ENCODE peak calls at places on chromosomes 1 and 21, in five cellular contexts. Q is K562, O is H1, Z is GM12878, P is WTC11. B is an unnamed sample.

GRCh38 chr1:200240655-200241054 is 169.2 kb downstream of the ZNF281 start:
- DNase-seq in O (no peak), Q (no peak), P (no peak), Z (no peak), B (no peak)

GRCh38 chr1:28640766-28641165 is 2.1 kb downstream of the TAF12 start:
- DNase-seq in Q (no peak), O (no peak), Z (no peak), P (no peak), B (peak; percentile 50)

GRCh38 chr1:199010492-199010891 is 371.7 kb downstream of the PTPRC start:
- DNase-seq in P (no peak), Z (no peak), Q (no peak), O (no peak), B (no peak)

GRCh38 chr1:220045356-220046051 is 801 bp downstream of the EPRS1 start:
- DNase-seq in P (no peak), O (no peak), Q (peak; percentile 29), Z (no peak), B (peak; percentile 4)

GRCh38 chr1:115838805-115839705 is 1.9 kb downstream of the NHLH2 start:
- DNase-seq in P (peak; percentile 81), Q (no peak), O (no peak), Z (no peak), B (no peak)

GRCh38 chr1:159211331-159212136 is 6.9 kb downstream of the ACKR1 start:
- DNase-seq in Z (no peak), Q (peak; percentile 63), O (no peak), P (peak; percentile 81), B (peak; percentile 11)

GRCh38 chr1:72827285-72827684 is 544.9 kb upstream of the NEGR1 start:
- DNase-seq in Z (no peak), P (no peak), Q (no peak), O (no peak), B (no peak)

GRCh38 chr1:181208967-181209366 is 120.5 kb downstream of the IER5 start:
- DNase-seq in Z (no peak), O (no peak), Q (no peak), P (no peak), B (no peak)

GRCh38 chr1:198880818-198881597 is 242.2 kb downstream of the PTPRC start:
- DNase-seq in Q (no peak), O (no peak), Z (no peak), P (no peak), B (peak; percentile 13)

GRCh38 chr1:96473791-96474452 is 247.7 kb upstream of the PTBP2 start:
- DNase-seq in O (no peak), Q (no peak), Z (no peak), P (no peak), B (no peak)

GRCh38 chr1:87829360-87829759 is 500.7 kb downstream of the LMO4 start:
- DNase-seq in Q (no peak), P (no peak), Z (no peak), O (no peak), B (no peak)

GRCh38 chr1:32249831-32250525 is 1.1 kb upstream of the LCK start:
- DNase-seq in P (no peak), Z (peak; percentile 95), O (no peak), Q (no peak), B (peak; percentile 91)

GRCh38 chr1:67997746-67998145 is 52.7 kb downstream of the DIRAS3 start:
- DNase-seq in O (no peak), Z (no peak), P (no peak), Q (no peak), B (no peak)

GRCh38 chr1:193438771-193439170 is 252.4 kb upstream of the B3GALT2 start:
- DNase-seq in Q (no peak), O (no peak), Z (no peak), P (no peak), B (no peak)

GRCh38 chr1:6703016-6703415 is 1.4 kb upstream of the DNAJC11 start:
- DNase-seq in P (no peak), O (no peak), Q (no peak), Z (no peak), B (no peak)

GRCh38 chr1:209884249-209884648 is 53.8 kb upstream of the SYT14 start:
- DNase-seq in O (no peak), Q (no peak), P (no peak), Z (no peak), B (no peak)

GRCh38 chr21:14358775-14359174 is 24.2 kb downstream of the HSPA13 start:
- DNase-seq in O (no peak), Z (no peak), P (no peak), Q (no peak), B (no peak)

GRCh38 chr1:5514519-5515183 is 477.6 kb downstream of the NPHP4 start:
- DNase-seq in Q (peak; percentile 96), O (peak; percentile 9), P (peak; percentile 78), Z (no peak), B (peak; percentile 21)

GRCh38 chr1:208060495-208060894 is 149.6 kb upstream of the CD34 start:
- DNase-seq in P (no peak), O (no peak), Q (no peak), Z (no peak), B (no peak)

GRCh38 chr1:236558069-236558468 is 34.3 kb downstream of the LGALS8 start:
- DNase-seq in Q (no peak), Z (no peak), O (no peak), P (no peak), B (no peak)

GRCh38 chr21:43864806-43865470 is at the start of gene AGPAT3:
- DNase-seq in O (no peak), P (no peak), Q (peak; percentile 92), Z (no peak), B (no peak)

GRCh38 chr1:93159337-93159736 is 20.9 kb downstream of the TMED5 start:
- DNase-seq in P (no peak), Q (no peak), O (no peak), Z (no peak), B (no peak)

GRCh38 chr1:25035523-25036116 is 105.5 kb upstream of the RUNX3 start:
- DNase-seq in O (no peak), Q (no peak), P (no peak), Z (no peak), B (no peak)

GRCh38 chr21:44366586-44367211 is 13.3 kb downstream of the TRPM2 start:
- DNase-seq in Q (no peak), O (no peak), Z (no peak), P (no peak), B (no peak)

GRCh38 chr1:8395433-8395866 is 77.5 kb downstream of the SLC45A1 start:
- DNase-seq in Q (no peak), O (no peak), Z (peak; percentile 51), P (no peak), B (no peak)

GRCh38 chr1:146020058-146020738 is 1.3 kb downstream of the HJV start:
- DNase-seq in P (no peak), Z (no peak), Q (no peak), O (no peak), B (peak; percentile 73)

GRCh38 chr1:209937996-209938959 is at the start of gene SYT14:
- DNase-seq in Z (no peak), P (peak; percentile 83), O (peak; percentile 31), Q (peak; percentile 13), B (no peak)

GRCh38 chr1:88736633-88737248 is 52.7 kb downstream of the PKN2 start:
- DNase-seq in O (peak; percentile 25), Q (peak; percentile 12), P (peak; percentile 61), Z (no peak), B (peak; percentile 38)

GRCh38 chr1:178323067-178323466 is 173.7 kb downstream of the CLEC20A start:
- DNase-seq in P (no peak), Q (no peak), Z (no peak), O (no peak), B (no peak)

GRCh38 chr21:28277324-28277723 is 715.4 kb downstream of the LTN1 start:
- DNase-seq in Z (no peak), Q (no peak), P (no peak), O (no peak), B (no peak)

GRCh38 chr21:34598931-34599400 is 15.9 kb downstream of the RCAN1 start:
- DNase-seq in Z (no peak), Q (no peak), O (no peak), P (no peak), B (no peak)

GRCh38 chr1:89905391-89906058 is 84.7 kb downstream of the LRRC8D start:
- DNase-seq in Z (no peak), Q (no peak), P (no peak), O (no peak), B (no peak)

GRCh38 chr1:2088434-2088833 is 38.2 kb downstream of the PRKCZ start:
- DNase-seq in Z (no peak), Q (peak; percentile 44), O (no peak), P (no peak), B (no peak)

GRCh38 chr1:172851077-172851476 is 192.2 kb downstream of the FASLG start:
- DNase-seq in Z (no peak), P (peak; percentile 18), O (no peak), Q (no peak), B (no peak)

GRCh38 chr1:209586341-209586740 is 2.8 kb downstream of the CAMK1G start:
- DNase-seq in Z (no peak), Q (no peak), P (no peak), O (no peak), B (no peak)

GRCh38 chr1:41341756-41342562 is 19.3 kb upstream of the FOXO6 start:
- DNase-seq in Q (no peak), P (no peak), O (no peak), Z (no peak), B (no peak)
- TF ChIP-seq ATF3 in Q (peak; percentile 68), P (no peak), O (no peak), Z (no peak), B (no peak)

GRCh38 chr1:160580208-160580812 is 1.0 kb upstream of the CD84 start:
- DNase-seq in Q (no peak), Z (no peak), O (no peak), P (no peak), B (no peak)
- TF ChIP-seq CREB1 in Q (no peak), Z (no peak), O (no peak), P (no peak), B (no peak)

DNA sequence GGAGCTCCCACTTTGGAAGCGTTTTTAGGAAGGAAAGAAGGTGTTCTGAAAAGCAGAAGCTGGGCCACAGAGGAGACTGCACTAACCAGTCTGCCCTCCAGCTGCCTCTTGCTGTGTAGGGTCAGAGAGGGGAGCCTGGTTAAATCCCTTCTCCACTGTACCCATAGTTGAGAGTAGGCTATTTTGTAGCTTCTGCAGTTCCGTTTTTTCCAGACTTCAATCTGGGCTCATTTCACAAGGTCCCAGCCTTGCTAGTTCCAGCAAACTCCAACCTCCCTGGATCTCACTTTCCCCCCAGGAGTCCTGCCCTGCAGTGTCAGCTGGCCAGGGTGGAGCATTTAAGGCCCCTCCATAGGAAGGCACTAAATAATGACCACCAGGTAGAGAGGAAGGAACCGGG is 11.0 kb downstream of the TNN start:
- DNase-seq in Q (no peak), O (no peak), Z (no peak), P (no peak), B (no peak)
- TF ChIP-seq ATF3 in Q (no peak), O (no peak), Z (no peak), P (no peak), B (no peak)

DNA sequence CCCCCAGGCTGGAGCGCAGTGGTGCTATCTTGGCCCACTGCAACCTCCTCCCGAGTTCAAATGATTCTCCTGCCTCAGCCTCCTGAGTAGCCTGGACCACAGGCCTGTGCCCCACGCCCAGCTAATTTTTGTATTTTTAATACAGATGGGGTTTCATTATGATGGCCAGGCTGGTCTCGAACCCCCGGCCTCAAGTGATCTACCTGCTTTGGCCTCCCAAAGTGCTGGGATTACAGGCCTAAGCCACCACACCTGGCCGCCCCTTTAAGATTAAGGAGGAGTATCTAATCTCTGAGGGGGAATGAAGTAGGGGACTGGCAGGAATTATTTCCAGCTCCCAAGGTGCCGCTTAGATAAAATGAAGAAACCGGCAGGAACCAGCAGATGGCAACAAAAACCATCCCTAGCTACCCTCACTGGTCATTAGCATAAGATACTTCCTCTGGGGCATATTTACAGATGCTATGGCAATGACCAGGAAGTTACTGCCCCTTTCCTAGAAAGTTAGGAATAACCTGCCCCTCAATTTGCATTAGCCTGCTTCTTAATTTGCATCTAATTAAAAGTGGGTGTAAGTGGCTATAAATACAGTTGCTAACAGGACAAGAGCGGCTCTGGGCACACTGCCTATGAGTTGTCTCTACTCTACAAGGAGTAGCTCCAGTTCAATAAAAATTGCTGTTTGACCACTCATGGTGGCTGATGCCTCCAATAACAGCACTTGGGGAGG is 7.1 kb upstream of the NSUN4 start:
- DNase-seq in O (peak; percentile 34), Q (no peak), P (peak; percentile 38), Z (peak; percentile 77), B (peak; percentile 63)
- TF ChIP-seq CREB1 in O (no peak), Q (no peak), P (no peak), Z (no peak), B (no peak)

B was measured in HepG2.